ENCODE peak calls at places on chromosomes 3 and 15, in seven cellular contexts. One of them, this sample, is unnamed.

GRCh38 chr3:128247841-128248240 is 94.6 kb downstream of the EEFSEC start:
- DNase-seq in stimulated activated CD8-positive, alpha-beta memory T cell treated with anti-CD3 and anti-CD28 coated beads, Interleukin-7, amount 100 ng/mL, for 24 hours: no peak
- DNase-seq in BJ: no peak
- DNase-seq in activated T-cell treated with anti-CD3 and anti-CD28 coated beads, Interleukin-2, amount 50 U/mL, for 72 hours: no peak
- DNase-seq in CD4-positive, alpha-beta T cell: no peak
- DNase-seq in activated naive CD4-positive, alpha-beta T cell treated with anti-CD3 and anti-CD28 coated beads, Interleukin-2, amount 50 U/mL, for 72 hours: no peak
- DNase-seq in GM12865: no peak
- DNase-seq in this sample: no peak

GRCh38 chr3:154552338-154552737 is 122.3 kb upstream of the GPR149 start:
- DNase-seq in BJ: no peak
- DNase-seq in activated naive CD4-positive, alpha-beta T cell treated with anti-CD3 and anti-CD28 coated beads, Interleukin-2, amount 50 U/mL, for 72 hours: no peak
- DNase-seq in GM12865: peak
- DNase-seq in stimulated activated CD8-positive, alpha-beta memory T cell treated with anti-CD3 and anti-CD28 coated beads, Interleukin-7, amount 100 ng/mL, for 24 hours: no peak
- DNase-seq in activated T-cell treated with anti-CD3 and anti-CD28 coated beads, Interleukin-2, amount 50 U/mL, for 72 hours: no peak
- DNase-seq in CD4-positive, alpha-beta T cell: no peak
- DNase-seq in this sample: no peak

GRCh38 chr3:186068243-186068552 is 40.7 kb downstream of the ETV5 start:
- DNase-seq in activated naive CD4-positive, alpha-beta T cell treated with anti-CD3 and anti-CD28 coated beads, Interleukin-2, amount 50 U/mL, for 72 hours: no peak
- DNase-seq in stimulated activated CD8-positive, alpha-beta memory T cell treated with anti-CD3 and anti-CD28 coated beads, Interleukin-7, amount 100 ng/mL, for 24 hours: no peak
- DNase-seq in GM12865: no peak
- DNase-seq in BJ: no peak
- DNase-seq in activated T-cell treated with anti-CD3 and anti-CD28 coated beads, Interleukin-2, amount 50 U/mL, for 72 hours: no peak
- DNase-seq in CD4-positive, alpha-beta T cell: no peak
- DNase-seq in this sample: no peak

GRCh38 chr15:70562906-70563305 is 200.5 kb downstream of the UACA start:
- DNase-seq in activated naive CD4-positive, alpha-beta T cell treated with anti-CD3 and anti-CD28 coated beads, Interleukin-2, amount 50 U/mL, for 72 hours: no peak
- DNase-seq in GM12865: no peak
- DNase-seq in activated T-cell treated with anti-CD3 and anti-CD28 coated beads, Interleukin-2, amount 50 U/mL, for 72 hours: no peak
- DNase-seq in BJ: no peak
- DNase-seq in stimulated activated CD8-positive, alpha-beta memory T cell treated with anti-CD3 and anti-CD28 coated beads, Interleukin-7, amount 100 ng/mL, for 24 hours: no peak
- DNase-seq in CD4-positive, alpha-beta T cell: no peak
- DNase-seq in this sample: no peak

GRCh38 chr3:48130321-48130881 is 57.8 kb downstream of the CDC25A start:
- DNase-seq in GM12865: no peak
- DNase-seq in stimulated activated CD8-positive, alpha-beta memory T cell treated with anti-CD3 and anti-CD28 coated beads, Interleukin-7, amount 100 ng/mL, for 24 hours: no peak
- DNase-seq in CD4-positive, alpha-beta T cell: no peak
- DNase-seq in BJ: peak
- DNase-seq in activated T-cell treated with anti-CD3 and anti-CD28 coated beads, Interleukin-2, amount 50 U/mL, for 72 hours: no peak
- DNase-seq in activated naive CD4-positive, alpha-beta T cell treated with anti-CD3 and anti-CD28 coated beads, Interleukin-2, amount 50 U/mL, for 72 hours: no peak
- DNase-seq in this sample: no peak

GRCh38 chr3:90011136-90011535 is 903.7 kb downstream of the EPHA3 start:
- DNase-seq in activated T-cell treated with anti-CD3 and anti-CD28 coated beads, Interleukin-2, amount 50 U/mL, for 72 hours: no peak
- DNase-seq in activated naive CD4-positive, alpha-beta T cell treated with anti-CD3 and anti-CD28 coated beads, Interleukin-2, amount 50 U/mL, for 72 hours: no peak
- DNase-seq in CD4-positive, alpha-beta T cell: no peak
- DNase-seq in GM12865: no peak
- DNase-seq in BJ: no peak
- DNase-seq in stimulated activated CD8-positive, alpha-beta memory T cell treated with anti-CD3 and anti-CD28 coated beads, Interleukin-7, amount 100 ng/mL, for 24 hours: no peak
- DNase-seq in this sample: no peak

GRCh38 chr15:38750816-38751215 is 186.2 kb upstream of the RASGRP1 start:
- DNase-seq in stimulated activated CD8-positive, alpha-beta memory T cell treated with anti-CD3 and anti-CD28 coated beads, Interleukin-7, amount 100 ng/mL, for 24 hours: no peak
- DNase-seq in activated naive CD4-positive, alpha-beta T cell treated with anti-CD3 and anti-CD28 coated beads, Interleukin-2, amount 50 U/mL, for 72 hours: no peak
- DNase-seq in CD4-positive, alpha-beta T cell: no peak
- DNase-seq in BJ: no peak
- DNase-seq in activated T-cell treated with anti-CD3 and anti-CD28 coated beads, Interleukin-2, amount 50 U/mL, for 72 hours: no peak
- DNase-seq in GM12865: no peak
- DNase-seq in this sample: no peak

GRCh38 chr3:11529281-11529680 is 114.4 kb downstream of the VGLL4 start:
- DNase-seq in stimulated activated CD8-positive, alpha-beta memory T cell treated with anti-CD3 and anti-CD28 coated beads, Interleukin-7, amount 100 ng/mL, for 24 hours: no peak
- DNase-seq in GM12865: no peak
- DNase-seq in activated naive CD4-positive, alpha-beta T cell treated with anti-CD3 and anti-CD28 coated beads, Interleukin-2, amount 50 U/mL, for 72 hours: no peak
- DNase-seq in activated T-cell treated with anti-CD3 and anti-CD28 coated beads, Interleukin-2, amount 50 U/mL, for 72 hours: no peak
- DNase-seq in BJ: no peak
- DNase-seq in CD4-positive, alpha-beta T cell: no peak
- DNase-seq in this sample: no peak

GRCh38 chr3:144079634-144080033 is 108.0 kb downstream of the DIPK2A start:
- DNase-seq in BJ: no peak
- DNase-seq in stimulated activated CD8-positive, alpha-beta memory T cell treated with anti-CD3 and anti-CD28 coated beads, Interleukin-7, amount 100 ng/mL, for 24 hours: no peak
- DNase-seq in activated T-cell treated with anti-CD3 and anti-CD28 coated beads, Interleukin-2, amount 50 U/mL, for 72 hours: no peak
- DNase-seq in CD4-positive, alpha-beta T cell: no peak
- DNase-seq in activated naive CD4-positive, alpha-beta T cell treated with anti-CD3 and anti-CD28 coated beads, Interleukin-2, amount 50 U/mL, for 72 hours: no peak
- DNase-seq in GM12865: no peak
- DNase-seq in this sample: no peak

GRCh38 chr15:38275951-38276350 is 23.3 kb downstream of the SPRED1 start:
- DNase-seq in activated T-cell treated with anti-CD3 and anti-CD28 coated beads, Interleukin-2, amount 50 U/mL, for 72 hours: no peak
- DNase-seq in CD4-positive, alpha-beta T cell: no peak
- DNase-seq in stimulated activated CD8-positive, alpha-beta memory T cell treated with anti-CD3 and anti-CD28 coated beads, Interleukin-7, amount 100 ng/mL, for 24 hours: no peak
- DNase-seq in GM12865: no peak
- DNase-seq in BJ: no peak
- DNase-seq in activated naive CD4-positive, alpha-beta T cell treated with anti-CD3 and anti-CD28 coated beads, Interleukin-2, amount 50 U/mL, for 72 hours: no peak
- DNase-seq in this sample: no peak

GRCh38 chr3:79003994-79004393 is 763.8 kb downstream of the ROBO1 start:
- DNase-seq in stimulated activated CD8-positive, alpha-beta memory T cell treated with anti-CD3 and anti-CD28 coated beads, Interleukin-7, amount 100 ng/mL, for 24 hours: no peak
- DNase-seq in GM12865: no peak
- DNase-seq in activated T-cell treated with anti-CD3 and anti-CD28 coated beads, Interleukin-2, amount 50 U/mL, for 72 hours: no peak
- DNase-seq in BJ: no peak
- DNase-seq in activated naive CD4-positive, alpha-beta T cell treated with anti-CD3 and anti-CD28 coated beads, Interleukin-2, amount 50 U/mL, for 72 hours: no peak
- DNase-seq in CD4-positive, alpha-beta T cell: no peak
- DNase-seq in this sample: no peak

GRCh38 chr3:42509111-42509510 is 6.7 kb downstream of the VIPR1 start:
- DNase-seq in activated naive CD4-positive, alpha-beta T cell treated with anti-CD3 and anti-CD28 coated beads, Interleukin-2, amount 50 U/mL, for 72 hours: no peak
- DNase-seq in CD4-positive, alpha-beta T cell: no peak
- DNase-seq in GM12865: no peak
- DNase-seq in BJ: no peak
- DNase-seq in stimulated activated CD8-positive, alpha-beta memory T cell treated with anti-CD3 and anti-CD28 coated beads, Interleukin-7, amount 100 ng/mL, for 24 hours: no peak
- DNase-seq in activated T-cell treated with anti-CD3 and anti-CD28 coated beads, Interleukin-2, amount 50 U/mL, for 72 hours: no peak
- DNase-seq in this sample: no peak

GRCh38 chr3:178325330-178325729 is 210.9 kb upstream of the KCNMB2 start:
- DNase-seq in BJ: peak
- DNase-seq in GM12865: no peak
- DNase-seq in CD4-positive, alpha-beta T cell: no peak
- DNase-seq in activated T-cell treated with anti-CD3 and anti-CD28 coated beads, Interleukin-2, amount 50 U/mL, for 72 hours: no peak
- DNase-seq in stimulated activated CD8-positive, alpha-beta memory T cell treated with anti-CD3 and anti-CD28 coated beads, Interleukin-7, amount 100 ng/mL, for 24 hours: no peak
- DNase-seq in activated naive CD4-positive, alpha-beta T cell treated with anti-CD3 and anti-CD28 coated beads, Interleukin-2, amount 50 U/mL, for 72 hours: no peak
- DNase-seq in this sample: no peak

GRCh38 chr3:23706116-23706515 is 99.6 kb upstream of the UBE2E1 start:
- DNase-seq in GM12865: no peak
- DNase-seq in activated T-cell treated with anti-CD3 and anti-CD28 coated beads, Interleukin-2, amount 50 U/mL, for 72 hours: no peak
- DNase-seq in activated naive CD4-positive, alpha-beta T cell treated with anti-CD3 and anti-CD28 coated beads, Interleukin-2, amount 50 U/mL, for 72 hours: no peak
- DNase-seq in BJ: no peak
- DNase-seq in CD4-positive, alpha-beta T cell: no peak
- DNase-seq in stimulated activated CD8-positive, alpha-beta memory T cell treated with anti-CD3 and anti-CD28 coated beads, Interleukin-7, amount 100 ng/mL, for 24 hours: no peak
- DNase-seq in this sample: no peak

GRCh38 chr15:52524223-52525136 is 4.2 kb downstream of the MYO5A start:
- DNase-seq in BJ: no peak
- DNase-seq in GM12865: no peak
- DNase-seq in activated T-cell treated with anti-CD3 and anti-CD28 coated beads, Interleukin-2, amount 50 U/mL, for 72 hours: no peak
- DNase-seq in CD4-positive, alpha-beta T cell: no peak
- DNase-seq in stimulated activated CD8-positive, alpha-beta memory T cell treated with anti-CD3 and anti-CD28 coated beads, Interleukin-7, amount 100 ng/mL, for 24 hours: no peak
- DNase-seq in activated naive CD4-positive, alpha-beta T cell treated with anti-CD3 and anti-CD28 coated beads, Interleukin-2, amount 50 U/mL, for 72 hours: no peak
- DNase-seq in this sample: no peak

GRCh38 chr3:13558651-13559050 is 9.7 kb downstream of the FBLN2 start:
- DNase-seq in stimulated activated CD8-positive, alpha-beta memory T cell treated with anti-CD3 and anti-CD28 coated beads, Interleukin-7, amount 100 ng/mL, for 24 hours: no peak
- DNase-seq in activated naive CD4-positive, alpha-beta T cell treated with anti-CD3 and anti-CD28 coated beads, Interleukin-2, amount 50 U/mL, for 72 hours: no peak
- DNase-seq in activated T-cell treated with anti-CD3 and anti-CD28 coated beads, Interleukin-2, amount 50 U/mL, for 72 hours: no peak
- DNase-seq in BJ: no peak
- DNase-seq in CD4-positive, alpha-beta T cell: no peak
- DNase-seq in GM12865: no peak
- DNase-seq in this sample: no peak

GRCh38 chr3:45993421-45994027 is 2.1 kb downstream of the FYCO1 start:
- DNase-seq in BJ: no peak
- DNase-seq in GM12865: peak
- DNase-seq in CD4-positive, alpha-beta T cell: peak
- DNase-seq in activated T-cell treated with anti-CD3 and anti-CD28 coated beads, Interleukin-2, amount 50 U/mL, for 72 hours: peak
- DNase-seq in stimulated activated CD8-positive, alpha-beta memory T cell treated with anti-CD3 and anti-CD28 coated beads, Interleukin-7, amount 100 ng/mL, for 24 hours: no peak
- DNase-seq in activated naive CD4-positive, alpha-beta T cell treated with anti-CD3 and anti-CD28 coated beads, Interleukin-2, amount 50 U/mL, for 72 hours: no peak
- DNase-seq in this sample: peak

GRCh38 chr15:48046813-48047483 is 73.8 kb upstream of the SLC24A5 start:
- DNase-seq in activated naive CD4-positive, alpha-beta T cell treated with anti-CD3 and anti-CD28 coated beads, Interleukin-2, amount 50 U/mL, for 72 hours: no peak
- DNase-seq in BJ: no peak
- DNase-seq in activated T-cell treated with anti-CD3 and anti-CD28 coated beads, Interleukin-2, amount 50 U/mL, for 72 hours: no peak
- DNase-seq in stimulated activated CD8-positive, alpha-beta memory T cell treated with anti-CD3 and anti-CD28 coated beads, Interleukin-7, amount 100 ng/mL, for 24 hours: no peak
- DNase-seq in GM12865: no peak
- DNase-seq in CD4-positive, alpha-beta T cell: no peak
- DNase-seq in this sample: no peak

GRCh38 chr3:55320928-55321327 is 166.2 kb downstream of the WNT5A start:
- DNase-seq in activated naive CD4-positive, alpha-beta T cell treated with anti-CD3 and anti-CD28 coated beads, Interleukin-2, amount 50 U/mL, for 72 hours: no peak
- DNase-seq in GM12865: no peak
- DNase-seq in activated T-cell treated with anti-CD3 and anti-CD28 coated beads, Interleukin-2, amount 50 U/mL, for 72 hours: no peak
- DNase-seq in stimulated activated CD8-positive, alpha-beta memory T cell treated with anti-CD3 and anti-CD28 coated beads, Interleukin-7, amount 100 ng/mL, for 24 hours: no peak
- DNase-seq in BJ: no peak
- DNase-seq in CD4-positive, alpha-beta T cell: no peak
- DNase-seq in this sample: no peak

GRCh38 chr15:64527263-64527984 is 67.0 kb downstream of the ZNF609 start:
- DNase-seq in GM12865: no peak
- DNase-seq in stimulated activated CD8-positive, alpha-beta memory T cell treated with anti-CD3 and anti-CD28 coated beads, Interleukin-7, amount 100 ng/mL, for 24 hours: no peak
- DNase-seq in activated naive CD4-positive, alpha-beta T cell treated with anti-CD3 and anti-CD28 coated beads, Interleukin-2, amount 50 U/mL, for 72 hours: no peak
- DNase-seq in activated T-cell treated with anti-CD3 and anti-CD28 coated beads, Interleukin-2, amount 50 U/mL, for 72 hours: no peak
- DNase-seq in CD4-positive, alpha-beta T cell: no peak
- DNase-seq in BJ: no peak
- DNase-seq in this sample: no peak

GRCh38 chr3:52403955-52404354 is 40.9 kb downstream of the SEMA3G start:
- DNase-seq in GM12865: no peak
- DNase-seq in BJ: no peak
- DNase-seq in activated T-cell treated with anti-CD3 and anti-CD28 coated beads, Interleukin-2, amount 50 U/mL, for 72 hours: no peak
- DNase-seq in CD4-positive, alpha-beta T cell: no peak
- DNase-seq in activated naive CD4-positive, alpha-beta T cell treated with anti-CD3 and anti-CD28 coated beads, Interleukin-2, amount 50 U/mL, for 72 hours: no peak
- DNase-seq in stimulated activated CD8-positive, alpha-beta memory T cell treated with anti-CD3 and anti-CD28 coated beads, Interleukin-7, amount 100 ng/mL, for 24 hours: no peak
- DNase-seq in this sample: no peak

GRCh38 chr3:47781326-47781684 is 388 bp downstream of the SMARCC1 start:
- DNase-seq in GM12865: peak
- DNase-seq in BJ: no peak
- DNase-seq in CD4-positive, alpha-beta T cell: peak
- DNase-seq in stimulated activated CD8-positive, alpha-beta memory T cell treated with anti-CD3 and anti-CD28 coated beads, Interleukin-7, amount 100 ng/mL, for 24 hours: peak
- DNase-seq in activated naive CD4-positive, alpha-beta T cell treated with anti-CD3 and anti-CD28 coated beads, Interleukin-2, amount 50 U/mL, for 72 hours: peak
- DNase-seq in activated T-cell treated with anti-CD3 and anti-CD28 coated beads, Interleukin-2, amount 50 U/mL, for 72 hours: peak
- DNase-seq in this sample: peak

GRCh38 chr3:124263168-124263567 is 271.2 kb upstream of the ROPN1 start:
- DNase-seq in stimulated activated CD8-positive, alpha-beta memory T cell treated with anti-CD3 and anti-CD28 coated beads, Interleukin-7, amount 100 ng/mL, for 24 hours: no peak
- DNase-seq in GM12865: peak
- DNase-seq in CD4-positive, alpha-beta T cell: no peak
- DNase-seq in BJ: peak
- DNase-seq in activated naive CD4-positive, alpha-beta T cell treated with anti-CD3 and anti-CD28 coated beads, Interleukin-2, amount 50 U/mL, for 72 hours: no peak
- DNase-seq in activated T-cell treated with anti-CD3 and anti-CD28 coated beads, Interleukin-2, amount 50 U/mL, for 72 hours: no peak
- DNase-seq in this sample: no peak

GRCh38 chr3:189324538-189325138 is 152.9 kb downstream of the TPRG1 start:
- DNase-seq in activated naive CD4-positive, alpha-beta T cell treated with anti-CD3 and anti-CD28 coated beads, Interleukin-2, amount 50 U/mL, for 72 hours: peak
- DNase-seq in activated T-cell treated with anti-CD3 and anti-CD28 coated beads, Interleukin-2, amount 50 U/mL, for 72 hours: peak
- DNase-seq in GM12865: peak
- DNase-seq in CD4-positive, alpha-beta T cell: peak
- DNase-seq in stimulated activated CD8-positive, alpha-beta memory T cell treated with anti-CD3 and anti-CD28 coated beads, Interleukin-7, amount 100 ng/mL, for 24 hours: peak
- DNase-seq in BJ: peak
- DNase-seq in this sample: peak

GRCh38 chr15:78993931-78994530 is 49.2 kb upstream of the CTSH start:
- DNase-seq in activated naive CD4-positive, alpha-beta T cell treated with anti-CD3 and anti-CD28 coated beads, Interleukin-2, amount 50 U/mL, for 72 hours: no peak
- DNase-seq in CD4-positive, alpha-beta T cell: no peak
- DNase-seq in activated T-cell treated with anti-CD3 and anti-CD28 coated beads, Interleukin-2, amount 50 U/mL, for 72 hours: no peak
- DNase-seq in stimulated activated CD8-positive, alpha-beta memory T cell treated with anti-CD3 and anti-CD28 coated beads, Interleukin-7, amount 100 ng/mL, for 24 hours: no peak
- DNase-seq in BJ: no peak
- DNase-seq in GM12865: no peak
- DNase-seq in this sample: no peak

This sample was measured in T-helper 2 cell treated with Interferon-gamma antibody and Interleukin-4, amounts not matched to agents 5 μg/mL and 100 μg/mL, for 36 hours.